ENCODE peak calls at places on chromosomes 6 and 20, in seven cellular contexts. Y is sigmoid colon, G is GM12878, K is SK-N-SH, X is suprapubic skin, I is stomach, E is K562. Z is an unnamed sample.

GRCh38 chr20:41617059-41617921 is 887 bp downstream of the CHD6 start:
- DNase-seq in Y (peak; percentile 66), G (no peak), K (peak; percentile 75), X (no peak), I (no peak), E (no peak), Z (no peak)

GRCh38 chr20:53328956-53329355 is 264.7 kb downstream of the ZNF217 start:
- DNase-seq in Y (no peak), G (no peak), K (no peak), X (no peak), I (no peak), E (no peak), Z (no peak)

GRCh38 chr6:137013738-137014602 is 30.8 kb downstream of the IL20RA start:
- DNase-seq in Y (no peak), G (no peak), K (peak; percentile 56), X (no peak), I (no peak), E (no peak), Z (no peak)

GRCh38 chr20:44961868-44962267 is 1.7 kb upstream of the TOMM34 start:
- DNase-seq in Y (no peak), G (no peak), K (peak; percentile 43), X (no peak), I (no peak), E (no peak), Z (no peak)

GRCh38 chr6:27275025-27275956 is 27.8 kb downstream of the PRSS16 start:
- DNase-seq in Y (no peak), G (no peak), K (peak; percentile 36), X (no peak), I (no peak), E (peak; percentile 83), Z (no peak)

GRCh38 chr6:30100585-30101422 is 12.1 kb downstream of the TRIM31 start:
- DNase-seq in Y (no peak), G (no peak), K (peak; percentile 45), X (no peak), I (peak; percentile 76), E (peak; percentile 57), Z (peak; percentile 63)

GRCh38 chr6:170174124-170174770 is 116.6 kb downstream of the DLL1 start:
- DNase-seq in Y (peak; percentile 62), G (no peak), K (peak; percentile 17), X (peak; percentile 72), I (no peak), E (no peak), Z (no peak)

GRCh38 chr6:85620308-85620707 is 22.4 kb downstream of the SYNCRIP start:
- DNase-seq in Y (no peak), G (no peak), K (no peak), X (no peak), I (no peak), E (no peak), Z (no peak)

GRCh38 chr20:63707558-63708300 is at the start of the genes ARFRP1 and ZGPAT:
- DNase-seq in Y (peak; percentile 94), G (no peak), K (peak; percentile 96), X (peak; percentile 92), I (peak; percentile 91), E (peak; percentile 83), Z (peak; percentile 91)

GRCh38 chr6:137430954-137431353 is 63.2 kb downstream of the OLIG3 start:
- DNase-seq in Y (no peak), G (peak; percentile 61), K (no peak), X (no peak), I (no peak), E (no peak), Z (no peak)

GRCh38 chr6:104909140-104909525 is 47.8 kb upstream of the LIN28B start:
- DNase-seq in Y (no peak), G (no peak), K (no peak), X (no peak), I (no peak), E (no peak), Z (no peak)

GRCh38 chr20:63118303-63118670 is 97.6 kb downstream of the YTHDF1 start:
- DNase-seq in Y (no peak), G (no peak), K (peak; percentile 62), X (peak; percentile 21), I (no peak), E (no peak), Z (no peak)

GRCh38 chr20:31485450-31486339 is 10.6 kb downstream of the REM1 start:
- DNase-seq in Y (peak; percentile 90), G (no peak), K (peak; percentile 61), X (no peak), I (no peak), E (peak; percentile 38), Z (peak; percentile 80)

GRCh38 chr6:148850936-148851335 is 104.1 kb downstream of the UST start:
- DNase-seq in Y (no peak), G (no peak), K (no peak), X (no peak), I (no peak), E (no peak), Z (no peak)

DNA sequence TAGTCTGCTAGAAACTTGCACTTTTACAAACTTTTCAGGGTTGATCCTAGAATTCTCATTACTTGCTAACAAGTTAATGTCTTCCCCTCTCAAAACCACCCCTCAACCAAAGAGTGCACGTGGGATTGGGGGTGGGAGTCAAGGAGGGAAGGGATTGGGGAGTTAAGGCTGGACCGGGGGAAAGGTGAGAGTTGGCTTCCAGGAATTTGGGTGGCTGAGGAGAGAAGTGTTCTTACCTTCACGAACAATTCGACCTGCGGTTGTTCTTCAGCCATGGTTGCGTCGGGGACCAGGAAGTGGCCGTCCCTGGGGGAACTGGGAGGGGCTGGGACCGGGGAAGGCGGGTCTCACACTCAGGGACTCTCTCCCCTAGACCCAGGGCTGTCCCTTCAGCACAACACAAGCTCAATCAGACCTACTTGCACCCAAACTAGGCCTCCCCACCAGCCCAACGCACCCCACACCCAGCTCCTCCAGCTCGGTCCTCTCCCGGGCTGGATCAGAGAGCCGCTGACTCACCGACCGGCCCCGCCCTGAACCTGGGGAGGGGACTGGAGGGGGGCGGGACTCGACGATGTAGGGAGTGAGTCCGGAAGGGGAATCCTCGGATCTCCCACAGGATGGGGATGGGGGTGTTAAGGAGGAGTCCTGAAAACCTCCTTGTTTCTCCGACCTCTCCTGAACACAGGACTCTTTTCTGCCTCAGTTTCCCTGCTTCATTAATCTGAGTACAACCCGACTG is at the start of gene CLIC1:
- DNase-seq in Y (peak; percentile 95), G (peak; percentile 55), K (peak; percentile 87), X (peak; percentile 95), I (peak; percentile 87), E (peak; percentile 97), Z (peak; percentile 93)
- TF ChIP-seq EP300 in Y (no peak), G (no peak), K (no peak), X (no peak), I (no peak), E (peak; percentile 67), Z (no peak)

GRCh38 chr6:151359486-151359885 is 31.9 kb downstream of the ZBTB2 start:
- DNase-seq in Y (no peak), G (no peak), K (no peak), X (no peak), I (no peak), E (no peak), Z (no peak)
- TF ChIP-seq POLR2AphosphoS5 in Y (no peak), G (no peak), K (no peak), X (no peak), I (no peak), E (no peak), Z (no peak)

GRCh38 chr6:83193747-83194582 is 808 bp downstream of the RWDD2A start:
- DNase-seq in Y (peak; percentile 76), G (no peak), K (peak; percentile 87), X (peak; percentile 80), I (peak; percentile 51), E (peak; percentile 63), Z (peak; percentile 90)

GRCh38 chr6:83188501-83188900 is 4.6 kb downstream of the PGM3 start:
- DNase-seq in Y (no peak), G (no peak), K (no peak), X (no peak), I (no peak), E (no peak), Z (no peak)

GRCh38 chr6:83192456-83192855 is 609 bp downstream of the PGM3 start:
- DNase-seq in Y (no peak), G (no peak), K (no peak), X (no peak), I (no peak), E (no peak), Z (no peak)

GRCh38 chr6:83190596-83190995 is 2.5 kb downstream of the PGM3 start:
- DNase-seq in Y (no peak), G (no peak), K (no peak), X (no peak), I (no peak), E (no peak), Z (no peak)

DNA sequence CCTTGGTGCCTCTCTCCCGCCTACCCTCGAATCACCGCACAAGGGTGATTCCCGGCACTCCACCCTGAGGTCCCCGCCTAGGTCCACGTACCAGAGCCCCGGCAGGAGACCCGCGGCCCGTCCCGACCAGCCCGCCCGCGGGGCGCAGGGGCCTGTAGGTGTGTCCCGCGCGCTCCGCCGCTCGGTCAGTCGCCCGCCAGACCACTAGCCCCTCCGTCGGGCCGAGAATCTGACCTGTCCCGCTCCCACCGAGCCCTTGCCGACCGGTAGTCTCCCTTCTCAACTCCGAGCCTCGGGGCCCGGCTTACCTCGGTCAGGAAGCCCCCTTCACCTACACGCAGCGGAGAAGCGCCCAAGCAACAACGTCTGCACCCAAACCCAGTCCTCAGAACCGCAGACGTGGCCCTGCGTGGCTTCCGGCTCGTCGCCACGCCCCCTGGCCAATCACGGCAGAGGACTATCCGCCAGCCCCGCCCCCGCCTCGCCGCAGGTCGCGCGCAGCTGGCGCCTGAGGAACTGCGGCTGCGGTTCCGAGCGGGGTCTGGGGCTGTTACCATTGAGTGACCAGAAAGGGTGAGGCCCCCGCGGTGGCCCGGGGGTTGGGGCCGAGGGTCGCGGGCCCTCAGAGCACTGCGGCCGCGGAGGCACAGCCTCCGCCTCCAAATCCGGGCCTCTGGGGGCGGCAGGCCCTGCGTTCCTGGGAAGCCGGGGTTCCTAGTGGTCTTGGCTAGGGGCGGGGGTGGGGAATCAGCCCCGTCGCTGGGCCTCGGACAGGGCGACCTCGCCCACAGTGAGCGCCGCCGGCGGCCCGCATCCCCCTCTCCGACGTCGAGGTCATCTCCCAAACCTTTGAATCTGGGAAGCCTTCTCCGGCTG is at the start of the genes PGM3 and RWDD2A:
- DNase-seq in Y (peak; percentile 94), G (peak; percentile 56), K (peak; percentile 98), X (peak; percentile 94), I (peak; percentile 93), E (peak; percentile 96), Z (peak; percentile 98)
- TF ChIP-seq EP300 in Y (no peak), G (no peak), K (no peak), X (peak; percentile 28), I (no peak), E (no peak), Z (no peak)

DNA sequence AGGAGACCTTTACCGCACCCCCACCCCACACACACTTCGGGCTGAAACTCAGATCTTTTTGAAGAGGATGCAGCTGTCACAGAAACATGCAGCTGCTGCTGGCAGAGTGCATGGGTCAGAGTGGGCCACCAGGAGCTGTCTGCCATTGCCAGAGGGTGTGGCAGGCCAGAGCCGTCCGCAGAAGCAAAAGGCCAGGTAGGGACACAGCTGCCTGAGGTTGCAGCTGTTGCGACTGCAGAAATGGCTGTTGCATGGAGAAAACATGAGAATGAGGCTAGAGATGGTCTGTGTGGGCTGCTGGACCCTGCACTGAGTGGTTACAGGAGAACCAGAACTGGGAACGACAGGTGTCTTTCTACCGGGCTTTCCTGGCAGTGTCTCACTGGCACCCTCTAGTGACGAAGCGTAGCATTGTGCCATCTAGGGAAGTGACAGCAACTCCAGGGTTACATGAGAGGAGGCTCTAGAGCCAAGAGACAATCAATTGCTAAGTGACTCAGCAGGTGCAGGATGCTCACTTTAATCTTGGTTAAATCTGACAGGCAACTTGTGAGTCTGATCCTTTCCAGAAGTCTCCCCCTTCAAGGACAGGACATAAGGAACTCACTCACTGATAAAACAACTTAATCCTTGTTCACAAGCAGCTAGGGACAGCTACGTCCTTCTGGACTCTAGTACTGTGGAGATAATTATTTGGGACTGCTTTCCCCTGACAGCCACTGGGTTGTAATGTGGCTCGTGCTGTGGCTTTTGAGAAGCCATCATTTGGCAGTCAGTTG is 29.1 kb upstream of the SERPINB9 start:
- DNase-seq in Y (peak; percentile 81), G (peak; percentile 60), K (peak; percentile 86), X (peak; percentile 84), I (peak; percentile 90), E (peak; percentile 94), Z (peak; percentile 89)
- TF ChIP-seq POLR2AphosphoS5 in Y (no peak), G (no peak), K (peak; percentile 22), X (no peak), I (no peak), E (peak; percentile 98), Z (peak; percentile 48)